ENCODE peak calls at places on chromosomes 3 and 15, in four cellular contexts. L is K562, E is HepG2, C is GM12878. A is an unnamed sample.

GRCh38 chr3:8450618-8451017 is 51.0 kb upstream of the LMCD1 start:
- DNase-seq in L (no peak), E (no peak), C (no peak), A (no peak)

GRCh38 chr3:189309400-189309975 is 137.7 kb downstream of the TPRG1 start:
- DNase-seq in L (no peak), E (no peak), C (no peak), A (no peak)

GRCh38 chr3:150922611-150923010 is 17.4 kb upstream of the MINDY4B start:
- DNase-seq in L (peak; percentile 54), E (no peak), C (no peak), A (peak; percentile 72)

GRCh38 chr3:174083706-174084105 is 686.2 kb downstream of the NLGN1 start:
- DNase-seq in L (no peak), E (no peak), C (no peak), A (no peak)

GRCh38 chr3:54746722-54747121 is 181.1 kb downstream of the LRTM1 start:
- DNase-seq in L (no peak), E (no peak), C (no peak), A (no peak)

GRCh38 chr3:163362154-163362553 is 1716.1 kb downstream of the SI start:
- DNase-seq in L (no peak), E (no peak), C (no peak), A (no peak)

GRCh38 chr3:40971191-40972168 is 227.8 kb upstream of the CTNNB1 start:
- DNase-seq in L (no peak), E (peak; percentile 53), C (peak; percentile 93), A (no peak)

GRCh38 chr3:174270841-174271240 is 588.3 kb upstream of the NAALADL2 start:
- DNase-seq in L (no peak), E (no peak), C (no peak), A (no peak)

GRCh38 chr3:76756578-76756977 is 283.3 kb upstream of the ROBO2 start:
- DNase-seq in L (no peak), E (no peak), C (no peak), A (no peak)

GRCh38 chr3:184740509-184741258 is 28.8 kb upstream of the MAGEF1 start:
- DNase-seq in L (no peak), E (no peak), C (no peak), A (no peak)

GRCh38 chr15:67796728-67797127 is 28.6 kb upstream of the SKOR1 start:
- DNase-seq in L (no peak), E (no peak), C (no peak), A (no peak)

GRCh38 chr3:16668776-16669545 is 63.7 kb upstream of the DAZL start:
- DNase-seq in L (no peak), E (no peak), C (no peak), A (no peak)

GRCh38 chr3:107524214-107525100 is 1.7 kb downstream of the BBX start:
- DNase-seq in L (peak; percentile 44), E (peak; percentile 41), C (no peak), A (peak; percentile 52)

GRCh38 chr3:141331370-141332318 is 36.7 kb upstream of the ZBTB38 start:
- DNase-seq in L (peak; percentile 86), E (peak; percentile 53), C (peak; percentile 69), A (peak; percentile 22)

GRCh38 chr3:36201546-36201945 is 178.8 kb upstream of the STAC start:
- DNase-seq in L (no peak), E (no peak), C (no peak), A (no peak)

GRCh38 chr15:95247068-95247984 is 1016.0 kb downstream of the MCTP2 start:
- DNase-seq in L (peak; percentile 36), E (peak; percentile 4), C (no peak), A (peak; percentile 12)

GRCh38 chr3:143585720-143586456 is 262.4 kb downstream of the SLC9A9 start:
- DNase-seq in L (no peak), E (no peak), C (peak; percentile 45), A (no peak)

GRCh38 chr3:112793311-112794081 is 53.2 kb downstream of the CD200R1L start:
- DNase-seq in L (no peak), E (no peak), C (no peak), A (no peak)

GRCh38 chr15:40103124-40103858 is 5.4 kb downstream of the BMF start:
- DNase-seq in L (no peak), E (no peak), C (no peak), A (no peak)

GRCh38 chr3:7672124-7672523 is 811.2 kb downstream of the GRM7 start:
- DNase-seq in L (no peak), E (no peak), C (no peak), A (no peak)

GRCh38 chr3:79115458-79115857 is 652.3 kb downstream of the ROBO1 start:
- DNase-seq in L (no peak), E (no peak), C (no peak), A (no peak)

GRCh38 chr3:66416556-66417304 is 84.1 kb downstream of the LRIG1 start:
- DNase-seq in L (no peak), E (no peak), C (no peak), A (no peak)

GRCh38 chr3:179898024-179898423 is 138.7 kb downstream of the PEX5L start:
- DNase-seq in L (peak; percentile 79), E (peak; percentile 23), C (no peak), A (peak; percentile 64)

GRCh38 chr3:51393564-51393963 is 2.5 kb downstream of the RBM15B start:
- DNase-seq in L (no peak), E (no peak), C (no peak), A (no peak)

GRCh38 chr3:55491296-55491816 is 4.2 kb upstream of the WNT5A start:
- DNase-seq in L (no peak), E (no peak), C (no peak), A (no peak)

GRCh38 chr3:45946307-45946706 is 3.0 kb downstream of the CXCR6 start:
- DNase-seq in L (no peak), E (no peak), C (no peak), A (no peak)

GRCh38 chr3:31664031-31664430 is 131.3 kb downstream of the STT3B start:
- DNase-seq in L (no peak), E (no peak), C (no peak), A (no peak)

GRCh38 chr3:159994182-159994581 is 5.5 kb downstream of the IL12A start:
- DNase-seq in L (no peak), E (no peak), C (no peak), A (no peak)

GRCh38 chr15:84570164-84570692 is 30.6 kb upstream of the ZSCAN2 start:
- DNase-seq in L (peak; percentile 64), E (no peak), C (no peak), A (peak; percentile 25)

GRCh38 chr3:178236555-178237277 is 299.5 kb upstream of the KCNMB2 start:
- DNase-seq in L (no peak), E (no peak), C (no peak), A (no peak)

GRCh38 chr3:132414841-132415240 is 2.5 kb upstream of the DNAJC13 start:
- DNase-seq in L (no peak), E (no peak), C (no peak), A (no peak)

GRCh38 chr3:113746955-113747718 is at the start of gene ATP6V1A:
- DNase-seq in L (peak; percentile 78), E (peak; percentile 11), C (no peak), A (peak; percentile 71)

GRCh38 chr3:186930639-186931486 is 537 bp downstream of the ST6GAL1 start:
- DNase-seq in L (peak; percentile 69), E (peak; percentile 71), C (peak; percentile 52), A (peak; percentile 42)

GRCh38 chr3:191792580-191792979 is 331.6 kb downstream of the PYDC2 start:
- DNase-seq in L (no peak), E (no peak), C (no peak), A (no peak)

GRCh38 chr3:10337323-10338163 is 16.6 kb upstream of the SEC13 start:
- DNase-seq in L (no peak), E (no peak), C (no peak), A (no peak)

GRCh38 chr3:179682681-179683080 is 29.8 kb downstream of the USP13 start:
- DNase-seq in L (no peak), E (no peak), C (no peak), A (no peak)

GRCh38 chr3:127792664-127793292 is 29.5 kb downstream of the MGLL start:
- DNase-seq in L (no peak), E (no peak), C (no peak), A (no peak)

GRCh38 chr15:70528270-70528706 is 235.1 kb downstream of the UACA start:
- DNase-seq in L (peak; percentile 20), E (peak; percentile 66), C (peak; percentile 66), A (no peak)

GRCh38 chr15:87753539-87753938 is 503.0 kb downstream of the NTRK3 start:
- DNase-seq in L (peak; percentile 53), E (no peak), C (no peak), A (no peak)

GRCh38 chr15:87755226-87755625 is 501.3 kb downstream of the NTRK3 start:
- DNase-seq in L (no peak), E (no peak), C (no peak), A (no peak)

GRCh38 chr15:87756072-87756471 is 500.5 kb downstream of the NTRK3 start:
- DNase-seq in L (no peak), E (no peak), C (no peak), A (no peak)

GRCh38 chr15:87748483-87748882 is 508.1 kb downstream of the NTRK3 start:
- DNase-seq in L (no peak), E (no peak), C (no peak), A (no peak)

GRCh38 chr15:87752250-87752951 is 504.1 kb downstream of the NTRK3 start:
- DNase-seq in L (no peak), E (no peak), C (no peak), A (no peak)
- TF ChIP-seq TARDBP in L (no peak), E (no peak), C (no peak), A (no peak)

GRCh38 chr15:91816942-91817341 is 36.6 kb upstream of the SLCO3A1 start:
- DNase-seq in L (no peak), E (no peak), C (no peak), A (no peak)

GRCh38 chr15:91813924-91814323 is 39.6 kb upstream of the SLCO3A1 start:
- DNase-seq in L (no peak), E (no peak), C (no peak), A (no peak)
- TF ChIP-seq TARDBP in L (no peak), E (no peak), C (no peak), A (no peak)

DNA sequence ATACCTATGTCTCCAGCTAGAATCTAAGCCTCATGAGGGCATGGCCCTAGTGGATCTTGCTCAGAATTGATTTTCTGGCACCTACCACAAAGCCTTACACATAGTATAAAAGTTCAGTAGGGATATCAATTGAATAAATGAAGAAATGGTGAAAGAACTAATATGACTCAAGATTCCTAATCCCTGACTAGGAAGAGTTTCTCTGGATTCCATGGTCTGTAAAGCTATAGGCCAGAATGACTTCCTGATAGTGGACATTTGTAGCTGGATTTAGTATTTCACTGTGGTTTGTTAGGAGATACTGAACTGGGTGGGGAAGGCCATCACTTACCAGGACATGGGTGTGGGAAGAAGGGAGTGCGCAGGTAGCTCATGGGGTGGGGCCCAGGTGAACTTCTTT is 168.9 kb downstream of the RAP2B start:
- DNase-seq in L (no peak), E (no peak), C (no peak), A (no peak)
- TF ChIP-seq TARDBP in L (no peak), E (no peak), C (no peak), A (no peak)

GRCh38 chr15:57138260-57138895 is 219.9 kb downstream of the TCF12 start:
- DNase-seq in L (peak; percentile 52), E (peak; percentile 34), C (no peak), A (peak; percentile 45)
- TF ChIP-seq TARDBP in L (no peak), E (no peak), C (no peak), A (no peak)

A was measured in HEK293T.